ENCODE peak calls at places on chromosomes 11 and 22, in six cellular contexts. One of them, this sample, is unnamed.

GRCh38 chr11:24588075-24588474 is 91.2 kb downstream of the LUZP2 start:
- DNase-seq in glutamatergic neuron: no peak
- DNase-seq in HEK293T: no peak
- DNase-seq in amniotic stem cell: peak; percentile 26
- DNase-seq in AG08396: no peak
- DNase-seq in effector CD4-positive, alpha-beta T cell: no peak
- DNase-seq in this sample: no peak

GRCh38 chr11:2827792-2828191 is 57.8 kb downstream of the CDKN1C start:
- DNase-seq in HEK293T: no peak
- DNase-seq in AG08396: no peak
- DNase-seq in glutamatergic neuron: no peak
- DNase-seq in effector CD4-positive, alpha-beta T cell: no peak
- DNase-seq in amniotic stem cell: no peak
- DNase-seq in this sample: no peak

GRCh38 chr11:132318421-132319157 is 948.2 kb downstream of the NTM start:
- DNase-seq in amniotic stem cell: peak; percentile 18
- DNase-seq in glutamatergic neuron: no peak
- DNase-seq in AG08396: peak; percentile 32
- DNase-seq in effector CD4-positive, alpha-beta T cell: no peak
- DNase-seq in HEK293T: no peak
- DNase-seq in this sample: no peak

GRCh38 chr11:35735903-35736302 is 73.3 kb downstream of the TRIM44 start:
- DNase-seq in AG08396: no peak
- DNase-seq in amniotic stem cell: no peak
- DNase-seq in effector CD4-positive, alpha-beta T cell: no peak
- DNase-seq in HEK293T: no peak
- DNase-seq in glutamatergic neuron: no peak
- DNase-seq in this sample: no peak

GRCh38 chr11:64058494-64058893 is 22.8 kb downstream of the FLRT1 start:
- DNase-seq in AG08396: no peak
- DNase-seq in glutamatergic neuron: no peak
- DNase-seq in HEK293T: no peak
- DNase-seq in amniotic stem cell: no peak
- DNase-seq in effector CD4-positive, alpha-beta T cell: no peak
- DNase-seq in this sample: no peak

GRCh38 chr11:108035690-108036089 is 27.0 kb downstream of the CUL5 start:
- DNase-seq in AG08396: no peak
- DNase-seq in glutamatergic neuron: no peak
- DNase-seq in amniotic stem cell: no peak
- DNase-seq in effector CD4-positive, alpha-beta T cell: no peak
- DNase-seq in HEK293T: no peak
- DNase-seq in this sample: no peak

GRCh38 chr11:73192272-73192671 is 25.8 kb upstream of the P2RY2 start:
- DNase-seq in HEK293T: no peak
- DNase-seq in AG08396: no peak
- DNase-seq in glutamatergic neuron: peak; percentile 2
- DNase-seq in amniotic stem cell: no peak
- DNase-seq in effector CD4-positive, alpha-beta T cell: no peak
- DNase-seq in this sample: no peak

GRCh38 chr11:12085371-12086251 is 24.8 kb upstream of the MICAL2 start:
- DNase-seq in HEK293T: no peak
- DNase-seq in glutamatergic neuron: no peak
- DNase-seq in amniotic stem cell: no peak
- DNase-seq in effector CD4-positive, alpha-beta T cell: no peak
- DNase-seq in AG08396: no peak
- DNase-seq in this sample: no peak

GRCh38 chr11:62603072-62603408 is 1.4 kb upstream of the MTA2 start:
- DNase-seq in AG08396: no peak
- DNase-seq in effector CD4-positive, alpha-beta T cell: no peak
- DNase-seq in amniotic stem cell: no peak
- DNase-seq in glutamatergic neuron: no peak
- DNase-seq in HEK293T: no peak
- DNase-seq in this sample: no peak

GRCh38 chr22:29313126-29314071 is 2.1 kb downstream of the RASL10A start:
- DNase-seq in glutamatergic neuron: no peak
- DNase-seq in AG08396: peak; percentile 63
- DNase-seq in amniotic stem cell: no peak
- DNase-seq in HEK293T: no peak
- DNase-seq in effector CD4-positive, alpha-beta T cell: no peak
- DNase-seq in this sample: peak; percentile 91

GRCh38 chr22:32618461-32619140 is 144.0 kb downstream of the FBXO7 start:
- DNase-seq in glutamatergic neuron: no peak
- DNase-seq in amniotic stem cell: no peak
- DNase-seq in effector CD4-positive, alpha-beta T cell: no peak
- DNase-seq in AG08396: no peak
- DNase-seq in HEK293T: no peak
- DNase-seq in this sample: no peak

GRCh38 chr11:12246169-12246568 is 131.2 kb upstream of the PARVA start:
- DNase-seq in AG08396: no peak
- DNase-seq in amniotic stem cell: no peak
- DNase-seq in HEK293T: no peak
- DNase-seq in effector CD4-positive, alpha-beta T cell: no peak
- DNase-seq in glutamatergic neuron: peak; percentile 51
- DNase-seq in this sample: no peak

GRCh38 chr11:19519912-19520641 is 192.6 kb upstream of the NAV2 start:
- DNase-seq in effector CD4-positive, alpha-beta T cell: no peak
- DNase-seq in HEK293T: peak; percentile 68
- DNase-seq in glutamatergic neuron: peak; percentile 42
- DNase-seq in AG08396: no peak
- DNase-seq in amniotic stem cell: no peak
- DNase-seq in this sample: no peak

GRCh38 chr11:45062974-45063635 is 83.3 kb upstream of the PRDM11 start:
- DNase-seq in amniotic stem cell: no peak
- DNase-seq in effector CD4-positive, alpha-beta T cell: no peak
- DNase-seq in AG08396: no peak
- DNase-seq in glutamatergic neuron: no peak
- DNase-seq in HEK293T: no peak
- DNase-seq in this sample: no peak

GRCh38 chr11:119207300-119207570 is 1.1 kb downstream of the CBL start:
- DNase-seq in HEK293T: no peak
- DNase-seq in AG08396: no peak
- DNase-seq in glutamatergic neuron: no peak
- DNase-seq in amniotic stem cell: no peak
- DNase-seq in effector CD4-positive, alpha-beta T cell: no peak
- DNase-seq in this sample: no peak

GRCh38 chr11:96301818-96302217 is 41.2 kb downstream of the MAML2 start:
- DNase-seq in amniotic stem cell: no peak
- DNase-seq in effector CD4-positive, alpha-beta T cell: no peak
- DNase-seq in AG08396: no peak
- DNase-seq in glutamatergic neuron: no peak
- DNase-seq in HEK293T: no peak
- DNase-seq in this sample: no peak

GRCh38 chr11:96161271-96162089 is 181.5 kb downstream of the MAML2 start:
- DNase-seq in effector CD4-positive, alpha-beta T cell: no peak
- DNase-seq in glutamatergic neuron: no peak
- DNase-seq in amniotic stem cell: no peak
- DNase-seq in HEK293T: no peak
- DNase-seq in AG08396: no peak
- DNase-seq in this sample: no peak

GRCh38 chr22:47014946-47015345 is 252.5 kb downstream of the TBC1D22A start:
- DNase-seq in glutamatergic neuron: no peak
- DNase-seq in HEK293T: no peak
- DNase-seq in amniotic stem cell: no peak
- DNase-seq in effector CD4-positive, alpha-beta T cell: no peak
- DNase-seq in AG08396: no peak
- DNase-seq in this sample: no peak

GRCh38 chr11:76805206-76805913 is 22.2 kb downstream of the TSKU start:
- DNase-seq in effector CD4-positive, alpha-beta T cell: no peak
- DNase-seq in glutamatergic neuron: no peak
- DNase-seq in amniotic stem cell: no peak
- DNase-seq in AG08396: peak; percentile 23
- DNase-seq in HEK293T: no peak
- DNase-seq in this sample: peak; percentile 8

GRCh38 chr22:47011131-47011854 is 248.8 kb downstream of the TBC1D22A start:
- DNase-seq in amniotic stem cell: no peak
- DNase-seq in AG08396: no peak
- DNase-seq in HEK293T: no peak
- DNase-seq in effector CD4-positive, alpha-beta T cell: no peak
- DNase-seq in glutamatergic neuron: no peak
- DNase-seq in this sample: no peak

GRCh38 chr11:121236115-121237001 is 56.2 kb upstream of the SC5D start:
- DNase-seq in effector CD4-positive, alpha-beta T cell: no peak
- DNase-seq in HEK293T: peak; percentile 46
- DNase-seq in AG08396: no peak
- DNase-seq in amniotic stem cell: no peak
- DNase-seq in glutamatergic neuron: no peak
- DNase-seq in this sample: peak; percentile 79

GRCh38 chr11:116513894-116514293 is 258.9 kb downstream of the BUD13 start:
- DNase-seq in amniotic stem cell: no peak
- DNase-seq in effector CD4-positive, alpha-beta T cell: no peak
- DNase-seq in glutamatergic neuron: peak; percentile 68
- DNase-seq in AG08396: peak; percentile 59
- DNase-seq in HEK293T: no peak
- DNase-seq in this sample: peak; percentile 64

GRCh38 chr11:64436025-64436424 is 77.1 kb downstream of the RPS6KA4 start:
- DNase-seq in HEK293T: no peak
- DNase-seq in AG08396: no peak
- DNase-seq in glutamatergic neuron: no peak
- DNase-seq in amniotic stem cell: no peak
- DNase-seq in effector CD4-positive, alpha-beta T cell: no peak
- DNase-seq in this sample: no peak

GRCh38 chr11:94504689-94505293 is 7.5 kb upstream of the C11orf97 start:
- DNase-seq in amniotic stem cell: peak; percentile 53
- DNase-seq in glutamatergic neuron: no peak
- DNase-seq in HEK293T: peak; percentile 40
- DNase-seq in AG08396: peak; percentile 51
- DNase-seq in effector CD4-positive, alpha-beta T cell: no peak
- DNase-seq in this sample: peak; percentile 34

GRCh38 chr11:119591836-119592310 is 137.1 kb downstream of the NECTIN1 start:
- DNase-seq in glutamatergic neuron: no peak
- DNase-seq in effector CD4-positive, alpha-beta T cell: no peak
- DNase-seq in amniotic stem cell: no peak
- DNase-seq in AG08396: no peak
- DNase-seq in HEK293T: no peak
- DNase-seq in this sample: no peak

GRCh38 chr11:2812371-2812991 is 73.1 kb downstream of the CDKN1C start:
- DNase-seq in effector CD4-positive, alpha-beta T cell: no peak
- DNase-seq in HEK293T: no peak
- DNase-seq in glutamatergic neuron: no peak
- DNase-seq in amniotic stem cell: no peak
- DNase-seq in AG08396: no peak
- DNase-seq in this sample: peak; percentile 59

GRCh38 chr22:20533095-20533878 is 25.9 kb downstream of the MED15 start:
- DNase-seq in glutamatergic neuron: no peak
- DNase-seq in effector CD4-positive, alpha-beta T cell: no peak
- DNase-seq in HEK293T: no peak
- DNase-seq in amniotic stem cell: no peak
- DNase-seq in AG08396: no peak
- DNase-seq in this sample: no peak

GRCh38 chr22:33299245-33299956 is 241.2 kb upstream of the SYN3 start:
- DNase-seq in HEK293T: no peak
- DNase-seq in effector CD4-positive, alpha-beta T cell: no peak
- DNase-seq in amniotic stem cell: no peak
- DNase-seq in glutamatergic neuron: no peak
- DNase-seq in AG08396: no peak
- DNase-seq in this sample: no peak

GRCh38 chr11:77094841-77095365 is 7.7 kb upstream of the OMP start:
- DNase-seq in effector CD4-positive, alpha-beta T cell: no peak
- DNase-seq in AG08396: no peak
- DNase-seq in glutamatergic neuron: no peak
- DNase-seq in HEK293T: no peak
- DNase-seq in amniotic stem cell: no peak
- DNase-seq in this sample: no peak

GRCh38 chr22:46893281-46894020 is 131.0 kb downstream of the TBC1D22A start:
- DNase-seq in amniotic stem cell: no peak
- DNase-seq in HEK293T: no peak
- DNase-seq in effector CD4-positive, alpha-beta T cell: no peak
- DNase-seq in AG08396: no peak
- DNase-seq in glutamatergic neuron: no peak
- DNase-seq in this sample: no peak

GRCh38 chr11:104645276-104646018 is 252.8 kb downstream of the CASP12 start:
- DNase-seq in AG08396: no peak
- DNase-seq in amniotic stem cell: no peak
- DNase-seq in HEK293T: no peak
- DNase-seq in effector CD4-positive, alpha-beta T cell: no peak
- DNase-seq in glutamatergic neuron: no peak
- DNase-seq in this sample: no peak

This sample was measured in iPS-NIHi11.